ENCODE peak calls at places on chromosome 16, in ten cellular contexts. G is fibroblast of the aortic adventitia, S is breast epithelium, C is AG04449, J is A549, V is MCF 10A, P is endothelial cell, H is cardiac fibroblast, M is HFF-Myc, D is foreskin fibroblast. R is an unnamed sample.
A peak's percentile ranks its signal among the peaks of the same experiment; 100 is the strongest.

GRCh38 chr16:4426021-4426684 is 485 bp downstream of the DNAJA3 start:
- DNase-seq in S (no peak), D (peak; percentile 50), C (no peak), V (no peak), P (no peak), J (no peak), H (no peak), M (no peak), G (no peak), R (no peak)

GRCh38 chr16:21602785-21603184 is 3.4 kb downstream of the METTL9 start:
- DNase-seq in S (no peak), V (no peak), M (no peak), C (no peak), H (no peak), J (no peak), G (no peak), P (no peak), D (no peak), R (no peak)

GRCh38 chr16:65113441-65113840 is 8.4 kb downstream of the CDH11 start:
- DNase-seq in V (no peak), M (no peak), S (no peak), C (no peak), G (no peak), H (no peak), D (no peak), J (no peak), P (no peak), R (no peak)

GRCh38 chr16:4297480-4297879 is 18.4 kb upstream of the GLIS2 start:
- DNase-seq in P (no peak), D (no peak), V (no peak), G (no peak), C (no peak), J (no peak), S (no peak), H (no peak), M (no peak), R (no peak)

GRCh38 chr16:2919511-2920255 is 8.0 kb downstream of the FLYWCH1 start:
- DNase-seq in V (peak; percentile 72), M (peak; percentile 75), J (peak; percentile 73), H (peak; percentile 81), G (peak; percentile 90), D (peak; percentile 81), P (peak; percentile 50), S (no peak), C (no peak), R (no peak)

GRCh38 chr16:1870365-1871082 is 1.4 kb downstream of the MEIOB start:
- DNase-seq in M (no peak), P (no peak), D (peak; percentile 77), G (peak; percentile 45), H (peak; percentile 19), V (peak; percentile 62), J (peak; percentile 95), C (peak; percentile 21), S (no peak), R (peak; percentile 74)

GRCh38 chr16:27426423-27427408 is 24.7 kb downstream of the IL21R start:
- DNase-seq in S (no peak), G (peak; percentile 83), C (peak; percentile 54), J (peak; percentile 47), D (peak; percentile 96), P (peak; percentile 2), M (peak; percentile 90), H (peak; percentile 82), V (peak; percentile 87), R (peak; percentile 83)

GRCh38 chr16:54974391-54974790 is 43.7 kb downstream of the IRX5 start:
- DNase-seq in J (no peak), V (no peak), M (no peak), G (no peak), C (no peak), P (no peak), H (no peak), S (no peak), D (no peak), R (no peak)

GRCh38 chr16:17607624-17608023 is 136.9 kb upstream of the XYLT1 start:
- DNase-seq in V (no peak), C (no peak), P (no peak), M (no peak), G (no peak), H (no peak), D (no peak), J (no peak), S (no peak), R (no peak)

GRCh38 chr16:28846933-28847273 is 755 bp upstream of the TUFM start:
- DNase-seq in J (no peak), D (peak; percentile 41), H (peak; percentile 25), C (no peak), S (no peak), M (no peak), G (no peak), V (no peak), P (no peak), R (no peak)

GRCh38 chr16:56532714-56533113 is 12.9 kb upstream of the BBS2 start:
- DNase-seq in P (no peak), J (no peak), M (no peak), G (no peak), H (no peak), S (no peak), C (no peak), D (no peak), V (no peak), R (no peak)

GRCh38 chr16:67673712-67674580 is 7.3 kb downstream of the C16orf86 start:
- DNase-seq in G (no peak), M (no peak), D (peak; percentile 35), S (no peak), P (peak; percentile 43), C (no peak), H (peak; percentile 88), J (no peak), V (peak; percentile 68), R (no peak)

GRCh38 chr16:69495821-69496220 is 69.9 kb upstream of the NFAT5 start:
- DNase-seq in D (no peak), C (no peak), S (no peak), J (no peak), G (no peak), H (no peak), V (no peak), P (no peak), M (no peak), R (no peak)

GRCh38 chr16:11742041-11742535 is 569 bp downstream of the TXNDC11 start:
- DNase-seq in D (peak; percentile 37), M (no peak), J (peak; percentile 39), S (no peak), P (peak; percentile 38), G (no peak), C (no peak), H (no peak), V (peak; percentile 38), R (no peak)

GRCh38 chr16:47311738-47312505 is 148.9 kb downstream of the ITFG1 start:
- DNase-seq in M (no peak), H (peak; percentile 7), V (peak; percentile 68), P (no peak), C (no peak), D (peak; percentile 11), G (peak; percentile 12), S (no peak), J (peak; percentile 10), R (peak; percentile 26)

GRCh38 chr16:47519037-47519436 is 57.9 kb downstream of the PHKB start:
- DNase-seq in D (peak; percentile 8), C (no peak), V (no peak), G (no peak), P (no peak), H (no peak), S (no peak), M (no peak), J (no peak), R (no peak)

GRCh38 chr16:75868636-75869389 is 142.5 kb upstream of the CPHXL start:
- DNase-seq in C (no peak), D (no peak), H (no peak), G (no peak), M (no peak), V (no peak), P (no peak), S (no peak), J (no peak), R (no peak)

GRCh38 chr16:57372372-57373116 is at the start of gene CX3CL1:
- DNase-seq in C (no peak), S (peak; percentile 82), G (peak; percentile 50), H (peak; percentile 64), V (no peak), M (no peak), P (peak; percentile 56), D (peak; percentile 48), J (no peak), R (no peak)

GRCh38 chr16:87706278-87707000 is 59.3 kb downstream of the KLHDC4 start:
- DNase-seq in H (no peak), V (no peak), G (no peak), M (no peak), S (no peak), C (no peak), P (no peak), J (no peak), D (no peak), R (no peak)
- TF ChIP-seq CTCF in H (no peak), V (no peak), G (no peak), M (no peak), S (no peak), C (no peak), P (no peak), J (no peak), D (no peak), R (no peak)

DNA sequence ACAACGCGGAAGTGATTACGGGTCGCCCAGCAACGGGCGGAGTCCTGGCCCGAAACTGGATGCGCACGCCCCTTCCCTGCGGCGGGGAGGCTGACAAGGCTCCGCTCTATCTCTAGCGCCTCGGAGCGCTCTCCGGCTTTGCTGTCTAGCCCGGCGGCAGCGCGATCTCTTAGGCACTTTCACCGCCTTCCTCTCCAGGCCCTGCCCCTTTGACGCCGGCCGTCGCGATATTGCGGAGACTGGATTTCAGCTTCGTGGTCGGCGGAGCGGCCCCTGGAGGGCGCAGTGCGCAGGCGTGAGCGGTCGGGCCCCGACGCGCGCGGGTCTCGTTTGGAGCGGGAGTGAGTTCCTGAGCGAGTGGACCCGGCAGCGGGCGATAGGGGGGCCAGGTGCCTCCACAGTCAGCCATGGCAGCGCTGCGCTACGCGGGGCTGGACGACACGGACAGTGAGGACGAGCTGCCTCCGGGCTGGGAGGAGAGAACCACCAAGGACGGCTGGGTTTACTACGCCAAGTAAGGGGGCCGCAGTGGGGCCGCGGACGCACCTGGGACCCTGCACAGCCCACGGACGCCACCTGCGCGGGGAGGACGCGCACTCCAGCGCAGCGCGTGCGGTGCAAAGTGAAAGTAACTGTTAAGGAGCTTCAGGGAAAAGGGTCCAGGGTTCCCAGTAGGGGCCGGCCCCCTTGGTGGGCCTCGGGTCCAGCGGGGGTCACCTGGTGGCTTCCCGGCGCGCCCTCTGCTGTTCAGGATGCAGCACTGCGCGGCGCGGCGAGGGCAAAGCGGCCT is at the start of gene WWOX:
- DNase-seq in P (peak; percentile 97), C (peak; percentile 89), J (peak; percentile 97), G (peak; percentile 98), D (peak; percentile 99), H (peak; percentile 99), M (peak; percentile 87), V (peak; percentile 99), S (peak; percentile 97), R (peak; percentile 75)
- TF ChIP-seq CTCF in P (peak; percentile 89), C (peak; percentile 84), J (peak; percentile 85), G (peak; percentile 88), D (peak; percentile 90), H (peak; percentile 86), M (peak; percentile 83), V (peak; percentile 99), S (peak; percentile 46), R (peak; percentile 87)

GRCh38 chr16:88597856-88598491 is 27.8 kb downstream of the ZC3H18 start:
- DNase-seq in G (no peak), S (no peak), P (no peak), J (no peak), C (no peak), V (no peak), H (no peak), M (no peak), D (no peak), R (no peak)
- TF ChIP-seq CTCF in G (no peak), S (no peak), P (no peak), J (no peak), C (no peak), V (no peak), H (no peak), M (no peak), D (no peak), R (no peak)

GRCh38 chr16:50467943-50468748 is 80.0 kb upstream of the NKD1 start:
- DNase-seq in P (peak; percentile 23), V (no peak), C (no peak), S (no peak), G (no peak), M (no peak), J (no peak), D (peak; percentile 36), H (no peak), R (no peak)
- TF ChIP-seq CTCF in P (no peak), V (no peak), C (no peak), S (no peak), G (no peak), M (no peak), J (no peak), D (no peak), H (no peak), R (no peak)

R was measured in epithelial cell of proximal tubule.